ENCODE peak calls at places on chromosomes 1 and 21, in six cellular contexts. U is OCI-LY7, J is dorsolateral prefrontal cortex, S is hepatocyte, I is upper lobe of right lung, L is colonic mucosa. X is an unnamed sample.

GRCh38 chr1:18938707-18939070 is 17.8 kb downstream of the IFFO2 start:
- DNase-seq in U (no peak), J (peak), S (no peak), I (no peak), L (no peak), X (no peak)

GRCh38 chr1:86068841-86069756 is 87.5 kb downstream of the COL24A1 start:
- DNase-seq in U (no peak), J (no peak), S (no peak), I (no peak), L (no peak), X (no peak)

GRCh38 chr21:34344584-34344983 is 19.2 kb upstream of the KCNE2 start:
- DNase-seq in U (no peak), J (no peak), S (no peak), I (no peak), L (no peak), X (no peak)

GRCh38 chr1:37795340-37796110 is 1.9 kb downstream of the MANEAL start:
- DNase-seq in U (no peak), J (no peak), S (peak), I (peak), L (peak), X (peak)

GRCh38 chr1:70528591-70529333 is 117.7 kb downstream of the CTH start:
- DNase-seq in U (peak), J (no peak), S (peak), I (no peak), L (no peak), X (peak)

GRCh38 chr1:53681647-53682368 is 57.2 kb downstream of the GLIS1 start:
- DNase-seq in U (peak), J (no peak), S (peak), I (no peak), L (peak), X (peak)

GRCh38 chr1:11682287-11682771 is 1.4 kb upstream of the MAD2L2 start:
- DNase-seq in U (no peak), J (no peak), S (no peak), I (no peak), L (no peak), X (no peak)

GRCh38 chr1:170074250-170075157 is at the start of gene KIFAP3:
- DNase-seq in U (peak), J (peak), S (peak), I (peak), L (peak), X (peak)

GRCh38 chr1:203593723-203594122 is 32.9 kb upstream of the ATP2B4 start:
- DNase-seq in U (peak), J (no peak), S (peak), I (no peak), L (peak), X (peak)

GRCh38 chr1:156150107-156151000 is 3.0 kb upstream of the SEMA4A start:
- DNase-seq in U (peak), J (no peak), S (no peak), I (no peak), L (no peak), X (no peak)

GRCh38 chr1:213724640-213725536 is 262.9 kb upstream of the PROX1 start:
- DNase-seq in U (no peak), J (no peak), S (peak), I (no peak), L (peak), X (peak)

GRCh38 chr1:158414651-158415345 is 11.2 kb downstream of the OR10K2 start:
- DNase-seq in U (no peak), J (no peak), S (no peak), I (no peak), L (no peak), X (no peak)

GRCh38 chr1:155267373-155267772 is 5.2 kb upstream of the SCAMP3 start:
- DNase-seq in U (no peak), J (no peak), S (no peak), I (no peak), L (no peak), X (no peak)

GRCh38 chr1:203584040-203584439 is 42.6 kb upstream of the ATP2B4 start:
- DNase-seq in U (no peak), J (no peak), S (no peak), I (no peak), L (no peak), X (no peak)

GRCh38 chr1:50358962-50359361 is 64.3 kb downstream of the DMRTA2 start:
- DNase-seq in U (no peak), J (no peak), S (no peak), I (no peak), L (no peak), X (no peak)

GRCh38 chr1:85553936-85554335 is 26.6 kb upstream of the CCN1 start:
- DNase-seq in U (no peak), J (no peak), S (no peak), I (no peak), L (no peak), X (no peak)

GRCh38 chr1:51214615-51215131 is 21.4 kb upstream of the RNF11 start:
- DNase-seq in U (no peak), J (no peak), S (peak), I (no peak), L (no peak), X (no peak)

GRCh38 chr1:1250828-1251284 is 4.3 kb upstream of the C1QTNF12 start:
- DNase-seq in U (peak), J (no peak), S (no peak), I (no peak), L (no peak), X (no peak)

GRCh38 chr1:29239142-29239541 is 2.8 kb downstream of the PTPRU start:
- DNase-seq in U (no peak), J (no peak), S (peak), I (peak), L (no peak), X (no peak)

GRCh38 chr1:111735858-111736544 is 3.2 kb downstream of the INKA2 start:
- DNase-seq in U (no peak), J (peak), S (no peak), I (no peak), L (no peak), X (no peak)

GRCh38 chr1:2556277-2557145 is at the start of gene TNFRSF14:
- DNase-seq in U (peak), J (no peak), S (peak), I (peak), L (peak), X (peak)
- H3K27ac ChIP-seq in U (peak), J (peak), S (peak), I (peak), L (peak), X (peak)

DNA sequence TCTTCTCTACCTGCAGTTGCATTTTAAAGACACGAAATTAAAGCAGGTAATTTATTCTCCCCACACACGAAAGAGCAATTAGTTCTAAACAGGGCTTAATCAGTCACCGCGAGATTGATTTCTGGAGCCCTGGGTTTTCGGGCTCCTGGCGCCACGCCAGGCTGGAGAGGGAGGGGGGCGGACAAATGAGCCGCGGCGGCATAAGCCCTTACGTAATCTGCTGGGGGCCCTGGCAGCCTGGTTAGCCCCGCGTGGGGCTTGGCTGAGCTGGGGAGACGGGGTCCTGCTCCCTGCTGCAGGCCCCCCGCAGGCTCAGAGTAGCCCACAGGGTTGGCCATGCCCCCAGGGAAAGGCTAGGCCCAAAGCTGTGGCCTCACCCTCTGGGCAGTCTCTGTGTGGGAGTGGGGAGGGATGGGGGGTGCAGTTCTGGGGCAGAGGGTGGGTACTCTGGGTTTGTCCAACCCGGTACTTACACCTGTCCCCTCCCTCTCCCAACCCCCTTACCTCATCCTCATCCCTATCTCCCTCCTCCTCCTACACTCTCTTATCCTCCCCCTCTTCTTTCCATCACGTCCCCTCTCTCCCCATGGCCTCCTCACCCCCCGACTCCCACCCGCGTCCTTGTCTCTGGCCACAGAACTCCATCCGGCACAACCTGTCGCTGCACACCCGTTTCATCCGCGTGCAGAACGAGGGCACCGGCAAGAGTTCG is 19.9 kb downstream of the FOXO6 start:
- DNase-seq in U (no peak), J (no peak), S (peak), I (peak), L (peak), X (peak)
- H3K4me3 ChIP-seq in U (no peak), J (peak), S (no peak), I (peak), L (peak), X (no peak)

DNA sequence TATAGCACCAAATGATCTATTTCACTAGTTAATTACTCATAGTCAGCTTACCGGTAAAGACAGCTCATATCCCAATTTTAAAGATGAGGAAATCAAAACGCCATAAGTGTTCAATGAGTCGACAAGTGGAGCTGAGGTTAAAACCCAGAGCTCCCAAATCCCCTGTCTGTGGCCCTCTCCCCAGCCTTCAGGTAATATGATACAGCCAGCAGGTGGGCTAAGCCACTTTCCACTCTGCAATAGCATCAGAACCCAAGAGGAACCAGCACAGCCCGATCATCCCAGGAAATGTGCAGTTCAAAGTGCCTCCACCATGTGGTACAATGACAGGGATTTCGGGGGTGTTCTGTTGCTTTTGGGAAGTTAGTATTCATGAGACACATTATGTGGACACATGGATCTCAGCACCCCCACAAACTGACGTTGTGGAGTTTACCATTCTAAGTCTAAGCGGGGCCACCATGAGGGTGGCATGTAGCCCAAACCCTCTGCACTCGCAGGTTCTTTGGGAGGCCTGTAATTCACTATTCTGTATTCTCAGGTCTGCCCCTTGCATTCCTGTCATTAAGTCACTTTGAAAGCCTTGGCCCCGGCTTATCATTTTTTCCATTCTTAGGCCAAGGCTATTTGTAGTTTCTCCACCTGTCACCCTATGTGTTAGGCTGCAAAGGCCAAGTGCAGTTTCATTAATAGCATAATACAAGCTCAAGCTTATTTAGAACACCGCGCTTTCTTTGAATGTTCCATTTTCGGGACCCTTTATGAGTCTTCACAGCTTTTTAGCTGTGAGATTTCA is 26.3 kb upstream of the ACTN2 start:
- DNase-seq in U (no peak), J (no peak), S (no peak), I (no peak), L (no peak), X (no peak)
- TF ChIP-seq CTCF in U (no peak), J (no peak), S (no peak), I (no peak), L (no peak), X (no peak)

GRCh38 chr1:183995322-183996035 is 42.0 kb downstream of the COLGALT2 start:
- DNase-seq in U (no peak), J (no peak), S (no peak), I (peak), L (no peak), X (no peak)

GRCh38 chr1:183991360-183992155 is 46.0 kb downstream of the COLGALT2 start:
- DNase-seq in U (no peak), J (no peak), S (no peak), I (no peak), L (no peak), X (peak)

GRCh38 chr1:183992424-183992823 is 45.1 kb downstream of the COLGALT2 start:
- DNase-seq in U (no peak), J (no peak), S (no peak), I (no peak), L (no peak), X (no peak)

GRCh38 chr1:183996036-183996376 is 41.5 kb downstream of the COLGALT2 start:
- DNase-seq in U (no peak), J (no peak), S (peak), I (no peak), L (no peak), X (no peak)

GRCh38 chr1:183993132-183993531 is 44.4 kb downstream of the COLGALT2 start:
- DNase-seq in U (no peak), J (no peak), S (no peak), I (no peak), L (no peak), X (no peak)
- H3K27ac ChIP-seq in U (no peak), J (peak), S (no peak), I (no peak), L (no peak), X (no peak)